ENCODE peak calls at places on chromosome 1, in seven cellular contexts. I, S, O, A, W, F and N are unnamed samples.

GRCh38 chr1:84069236-84069845 is 70.4 kb upstream of the TTLL7 start:
- DNase-seq in I (no peak), S (peak; percentile 56), O (no peak), A (peak; percentile 72), W (peak; percentile 44), F (no peak), N (peak; percentile 28)

GRCh38 chr1:236433819-236434315 is 39.8 kb downstream of the EDARADD start:
- DNase-seq in I (no peak), S (no peak), O (no peak), A (no peak), W (no peak), F (no peak), N (no peak)

GRCh38 chr1:197130677-197131304 is 15.7 kb downstream of the ASPM start:
- DNase-seq in I (peak; percentile 9), S (no peak), O (peak; percentile 73), A (peak; percentile 34), W (peak; percentile 64), F (no peak), N (no peak)

GRCh38 chr1:205182930-205183329 is 28.6 kb downstream of the DSTYK start:
- DNase-seq in I (no peak), S (no peak), O (no peak), A (no peak), W (no peak), F (no peak), N (no peak)

GRCh38 chr1:65066766-65067490 is 81.1 kb upstream of the AK4 start:
- DNase-seq in I (peak; percentile 79), S (peak; percentile 87), O (peak; percentile 88), A (peak; percentile 90), W (peak; percentile 61), F (peak; percentile 68), N (peak; percentile 48)

GRCh38 chr1:101847608-101848007 is 149.1 kb downstream of the OLFM3 start:
- DNase-seq in I (peak; percentile 17), S (no peak), O (no peak), A (no peak), W (no peak), F (no peak), N (no peak)

GRCh38 chr1:81231729-81232038 is 569.0 kb upstream of the ADGRL2 start:
- DNase-seq in I (no peak), S (no peak), O (no peak), A (no peak), W (no peak), F (no peak), N (no peak)

GRCh38 chr1:15283500-15283899 is 36.5 kb downstream of the FHAD1 start:
- DNase-seq in I (no peak), S (no peak), O (peak; percentile 71), A (no peak), W (peak; percentile 72), F (no peak), N (no peak)

GRCh38 chr1:88311907-88312306 is 372.2 kb upstream of the PKN2 start:
- DNase-seq in I (peak; percentile 42), S (no peak), O (no peak), A (no peak), W (peak; percentile 49), F (no peak), N (no peak)

GRCh38 chr1:185159966-185160365 is 3.0 kb downstream of the SWT1 start:
- DNase-seq in I (no peak), S (no peak), O (peak; percentile 39), A (no peak), W (no peak), F (peak; percentile 71), N (no peak)

GRCh38 chr1:19650416-19651140 is 6.5 kb downstream of the NBL1 start:
- DNase-seq in I (no peak), S (no peak), O (peak; percentile 41), A (no peak), W (no peak), F (no peak), N (no peak)

GRCh38 chr1:189983156-189983555 is 494.5 kb downstream of the BRINP3 start:
- DNase-seq in I (no peak), S (no peak), O (no peak), A (no peak), W (no peak), F (no peak), N (no peak)

GRCh38 chr1:184298321-184299052 is 88.3 kb upstream of the C1orf21 start:
- DNase-seq in I (no peak), S (peak; percentile 59), O (peak; percentile 30), A (peak; percentile 23), W (no peak), F (no peak), N (no peak)

GRCh38 chr1:102434421-102434820 is 437.7 kb upstream of the OLFM3 start:
- DNase-seq in I (peak; percentile 36), S (peak; percentile 52), O (peak; percentile 8), A (peak; percentile 87), W (peak; percentile 44), F (peak; percentile 52), N (peak; percentile 10)

GRCh38 chr1:149963358-149963757 is 26.7 kb upstream of the MTMR11 start:
- DNase-seq in I (no peak), S (no peak), O (peak; percentile 43), A (no peak), W (no peak), F (no peak), N (no peak)

GRCh38 chr1:206982216-206982615 is 12.0 kb upstream of the FCAMR start:
- DNase-seq in I (peak; percentile 69), S (peak; percentile 73), O (peak; percentile 68), A (peak; percentile 77), W (peak; percentile 92), F (peak; percentile 70), N (peak; percentile 27)

GRCh38 chr1:225554216-225554812 is 98.6 kb downstream of the ENAH start:
- DNase-seq in I (peak; percentile 19), S (no peak), O (peak; percentile 55), A (peak; percentile 64), W (peak; percentile 79), F (peak; percentile 47), N (peak; percentile 18)

GRCh38 chr1:116763787-116764465 is 9.7 kb downstream of the CD2 start:
- DNase-seq in I (peak; percentile 40), S (peak; percentile 53), O (peak; percentile 46), A (peak; percentile 72), W (peak; percentile 53), F (peak; percentile 31), N (peak; percentile 15)

GRCh38 chr1:207981976-207982375 is 71.1 kb upstream of the CD34 start:
- DNase-seq in I (no peak), S (peak; percentile 68), O (peak; percentile 33), A (peak; percentile 75), W (peak; percentile 22), F (peak; percentile 22), N (peak; percentile 23)

GRCh38 chr1:40984066-40984465 is 4.6 kb downstream of the CTPS1 start:
- DNase-seq in I (no peak), S (no peak), O (peak; percentile 79), A (no peak), W (peak; percentile 17), F (no peak), N (no peak)

GRCh38 chr1:52123622-52124021 is 18.3 kb upstream of the ZFYVE9 start:
- DNase-seq in I (no peak), S (no peak), O (no peak), A (no peak), W (no peak), F (no peak), N (no peak)

DNA sequence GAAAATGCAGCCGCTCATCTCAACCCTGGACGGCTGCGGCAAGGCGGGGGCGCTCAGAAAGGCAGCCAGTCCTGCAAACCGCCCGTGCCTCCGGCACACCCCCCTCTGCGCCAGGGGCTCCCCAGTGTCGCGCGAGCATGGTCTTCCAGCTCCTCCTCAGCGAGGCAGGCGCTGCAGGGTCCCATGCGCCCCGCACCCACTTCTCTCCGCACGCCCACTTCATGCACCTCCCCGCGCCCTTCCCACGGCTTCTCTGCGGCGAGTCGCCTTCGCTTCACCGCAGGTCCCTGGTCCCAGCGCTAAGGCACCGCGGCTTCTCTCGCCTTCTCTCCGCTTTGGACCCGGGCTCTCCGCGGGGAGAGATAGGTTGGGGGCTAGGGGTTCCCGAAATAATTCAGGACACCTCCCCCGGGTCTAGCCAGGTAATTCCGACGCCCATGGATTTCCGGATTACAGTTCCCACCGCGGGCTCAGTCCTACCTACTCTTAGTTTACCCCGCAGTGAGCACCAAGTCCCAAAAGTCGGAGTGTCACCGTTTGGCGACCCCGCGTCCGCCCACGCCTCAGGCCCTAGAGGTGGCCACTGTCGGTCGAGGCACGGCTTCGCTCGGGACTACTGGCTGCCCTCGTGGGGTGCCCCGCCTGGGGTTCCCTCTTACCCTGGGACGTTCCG is 67.5 kb downstream of the SYT2 start:
- DNase-seq in I (no peak), S (peak; percentile 44), O (no peak), A (peak; percentile 56), W (no peak), F (no peak), N (no peak)
- TF ChIP-seq EZH2 in I (no peak), S (peak; percentile 52), O (peak; percentile 98), A (no peak), W (peak; percentile 41), F (no peak), N (no peak)

DNA sequence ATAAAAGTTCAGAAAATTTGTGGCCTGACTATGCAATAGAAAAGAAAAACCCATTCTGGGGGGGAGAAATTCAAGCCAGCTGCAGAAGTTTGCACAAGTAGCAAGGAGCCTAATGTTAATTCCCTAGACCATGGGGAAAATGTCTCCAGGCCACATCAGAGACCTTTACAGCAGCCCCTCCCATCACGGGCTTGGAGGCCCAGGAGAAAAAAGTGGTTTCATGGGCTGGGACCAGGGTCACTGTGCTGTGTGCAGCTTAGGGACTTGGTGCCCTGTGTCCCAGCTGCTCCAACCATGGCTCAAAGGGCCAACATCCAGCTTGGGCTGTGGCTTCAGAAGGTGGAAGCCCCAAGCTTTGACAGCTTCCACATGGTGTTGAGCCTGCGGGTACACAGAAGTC is 42.0 kb downstream of the IL23R start:
- DNase-seq in I (no peak), S (no peak), O (no peak), A (no peak), W (no peak), F (no peak), N (no peak)
- TF ChIP-seq EZH2phosphoT487 in I (no peak), S (no peak), O (no peak), A (no peak), W (no peak), F (no peak), N (no peak)

GRCh38 chr1:156422602-156423091 is 53.6 kb downstream of the RHBG start:
- DNase-seq in I (no peak), S (no peak), O (no peak), A (peak; percentile 65), W (peak; percentile 45), F (no peak), N (no peak)

GRCh38 chr1:156421939-156422601 is 53.1 kb downstream of the RHBG start:
- DNase-seq in I (no peak), S (no peak), O (no peak), A (peak; percentile 82), W (no peak), F (no peak), N (no peak)

GRCh38 chr1:156419863-156420208 is 50.8 kb downstream of the RHBG start:
- DNase-seq in I (no peak), S (peak; percentile 68), O (no peak), A (peak; percentile 77), W (no peak), F (no peak), N (no peak)

GRCh38 chr1:156421062-156421938 is 52.3 kb downstream of the RHBG start:
- DNase-seq in I (peak; percentile 85), S (peak; percentile 93), O (peak; percentile 82), A (peak; percentile 98), W (peak; percentile 49), F (peak; percentile 94), N (peak; percentile 71)

GRCh38 chr1:156420209-156421061 is 51.4 kb downstream of the RHBG start:
- DNase-seq in I (no peak), S (peak; percentile 54), O (peak; percentile 33), A (peak; percentile 70), W (no peak), F (peak; percentile 79), N (no peak)
- TF ChIP-seq EZH2 in I (peak; percentile 98), S (peak; percentile 100), O (peak; percentile 94), A (peak; percentile 92), W (no peak), F (no peak), N (no peak)

GRCh38 chr1:224245188-224245587 is 62.1 kb downstream of the DEGS1 start:
- DNase-seq in I (no peak), S (no peak), O (no peak), A (no peak), W (no peak), F (peak; percentile 36), N (no peak)
- TF ChIP-seq EZH2phosphoT487 in I (no peak), S (no peak), O (no peak), A (no peak), W (no peak), F (no peak), N (no peak)